ENCODE peak calls at places on chromosomes 1 and 21, in four cellular contexts. One of them, this sample, is unnamed.

GRCh38 chr1:231284441-231284840 is 43.4 kb downstream of the GNPAT start:
- DNase-seq in HCT116: no peak
- DNase-seq in HepG2: no peak
- DNase-seq in K562: no peak
- DNase-seq in this sample: no peak

GRCh38 chr1:98005326-98006010 is 84.6 kb upstream of the DPYD start:
- DNase-seq in HCT116: no peak
- DNase-seq in HepG2: no peak
- DNase-seq in K562: no peak
- DNase-seq in this sample: no peak

GRCh38 chr1:86155061-86155806 is 1.3 kb downstream of the COL24A1 start:
- DNase-seq in HCT116: no peak
- DNase-seq in HepG2: no peak
- DNase-seq in K562: peak; percentile 3
- DNase-seq in this sample: peak; percentile 68

GRCh38 chr1:163094589-163094988 is 25.4 kb downstream of the RGS4 start:
- DNase-seq in HCT116: no peak
- DNase-seq in HepG2: no peak
- DNase-seq in K562: no peak
- DNase-seq in this sample: no peak

GRCh38 chr1:199116488-199116887 is 477.6 kb downstream of the PTPRC start:
- DNase-seq in HCT116: no peak
- DNase-seq in HepG2: no peak
- DNase-seq in K562: no peak
- DNase-seq in this sample: no peak

GRCh38 chr1:23650344-23650990 is 41.1 kb upstream of the RPL11 start:
- DNase-seq in HCT116: no peak
- DNase-seq in HepG2: no peak
- DNase-seq in K562: no peak
- DNase-seq in this sample: no peak

GRCh38 chr1:186482661-186483255 is 21.8 kb upstream of the PDC start:
- DNase-seq in HCT116: peak; percentile 59
- DNase-seq in HepG2: peak; percentile 47
- DNase-seq in K562: peak; percentile 56
- DNase-seq in this sample: no peak

GRCh38 chr21:20999567-21000169 is 1.5 kb downstream of the NCAM2 start:
- DNase-seq in HCT116: no peak
- DNase-seq in HepG2: peak; percentile 9
- DNase-seq in K562: peak; percentile 62
- DNase-seq in this sample: peak; percentile 70

GRCh38 chr1:59414406-59415133 is 117.7 kb downstream of the FGGY start:
- DNase-seq in HCT116: no peak
- DNase-seq in HepG2: no peak
- DNase-seq in K562: no peak
- DNase-seq in this sample: no peak

GRCh38 chr1:39103321-39104157 is 77.4 kb downstream of the NDUFS5 start:
- DNase-seq in HCT116: no peak
- DNase-seq in HepG2: no peak
- DNase-seq in K562: no peak
- DNase-seq in this sample: no peak

GRCh38 chr1:1630191-1630964 is 1.6 kb upstream of the MMP23B start:
- DNase-seq in HCT116: no peak
- DNase-seq in HepG2: no peak
- DNase-seq in K562: no peak
- DNase-seq in this sample: peak; percentile 89

GRCh38 chr1:240499012-240499411 is 112.9 kb downstream of the GREM2 start:
- DNase-seq in HCT116: no peak
- DNase-seq in HepG2: no peak
- DNase-seq in K562: peak; percentile 35
- DNase-seq in this sample: no peak

GRCh38 chr1:212454741-212455140 is 22.0 kb downstream of the NENF start:
- DNase-seq in HCT116: no peak
- DNase-seq in HepG2: no peak
- DNase-seq in K562: no peak
- DNase-seq in this sample: no peak

GRCh38 chr1:212453156-212453857 is 20.6 kb downstream of the NENF start:
- DNase-seq in HCT116: no peak
- DNase-seq in HepG2: no peak
- DNase-seq in K562: no peak
- DNase-seq in this sample: no peak

GRCh38 chr1:212451416-212452322 is 18.9 kb downstream of the NENF start:
- DNase-seq in HCT116: no peak
- DNase-seq in HepG2: no peak
- DNase-seq in K562: no peak
- DNase-seq in this sample: no peak

GRCh38 chr1:212450331-212450881 is 17.7 kb downstream of the NENF start:
- DNase-seq in HCT116: no peak
- DNase-seq in HepG2: no peak
- DNase-seq in K562: no peak
- DNase-seq in this sample: no peak

DNA sequence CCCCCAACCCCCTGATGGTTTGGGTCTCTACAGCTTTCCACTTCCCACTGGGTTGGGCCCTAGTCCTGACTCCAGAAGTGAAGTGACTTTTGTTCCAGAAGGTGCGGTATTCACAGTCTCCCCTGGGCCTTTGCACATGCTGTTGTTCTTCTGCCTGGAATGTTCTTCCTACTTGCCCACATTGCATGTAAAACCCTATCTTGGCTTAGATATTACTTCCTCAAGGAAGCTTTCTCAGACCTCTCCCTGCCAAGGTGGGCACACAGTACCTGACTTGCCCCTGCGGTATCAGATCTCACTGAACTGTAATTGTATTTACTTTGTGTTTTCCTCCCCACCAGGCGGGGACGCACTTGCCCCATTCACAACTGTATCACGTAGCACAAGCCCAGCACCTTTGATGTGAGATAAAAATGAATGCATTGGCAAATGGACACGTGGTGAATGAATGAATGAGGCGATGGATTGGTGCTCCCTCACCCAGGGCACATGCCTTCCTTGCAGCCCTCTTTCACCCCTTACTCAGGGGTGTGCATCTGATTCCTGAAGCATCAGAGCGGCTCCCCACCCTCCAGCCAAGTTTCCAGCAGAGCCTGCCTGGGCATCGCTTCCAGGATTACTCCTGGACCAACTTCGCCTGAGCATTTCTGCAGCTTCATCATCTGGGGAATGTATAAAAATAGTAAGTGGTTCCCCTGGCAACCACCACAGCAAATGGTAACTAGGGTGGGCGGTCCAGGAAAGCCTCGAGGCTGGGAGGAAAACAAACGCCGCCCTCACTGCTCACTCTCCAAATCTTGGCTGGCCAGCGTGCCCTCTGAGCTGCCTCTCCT is 19.8 kb downstream of the NENF start:
- DNase-seq in HCT116: no peak
- DNase-seq in HepG2: no peak
- DNase-seq in K562: no peak
- DNase-seq in this sample: no peak
- TF ChIP-seq FOSL1 in HCT116: no peak
- TF ChIP-seq FOSL1 in HepG2: no peak
- TF ChIP-seq FOSL1 in K562: no peak
- TF ChIP-seq FOSL1 in this sample: no peak

DNA sequence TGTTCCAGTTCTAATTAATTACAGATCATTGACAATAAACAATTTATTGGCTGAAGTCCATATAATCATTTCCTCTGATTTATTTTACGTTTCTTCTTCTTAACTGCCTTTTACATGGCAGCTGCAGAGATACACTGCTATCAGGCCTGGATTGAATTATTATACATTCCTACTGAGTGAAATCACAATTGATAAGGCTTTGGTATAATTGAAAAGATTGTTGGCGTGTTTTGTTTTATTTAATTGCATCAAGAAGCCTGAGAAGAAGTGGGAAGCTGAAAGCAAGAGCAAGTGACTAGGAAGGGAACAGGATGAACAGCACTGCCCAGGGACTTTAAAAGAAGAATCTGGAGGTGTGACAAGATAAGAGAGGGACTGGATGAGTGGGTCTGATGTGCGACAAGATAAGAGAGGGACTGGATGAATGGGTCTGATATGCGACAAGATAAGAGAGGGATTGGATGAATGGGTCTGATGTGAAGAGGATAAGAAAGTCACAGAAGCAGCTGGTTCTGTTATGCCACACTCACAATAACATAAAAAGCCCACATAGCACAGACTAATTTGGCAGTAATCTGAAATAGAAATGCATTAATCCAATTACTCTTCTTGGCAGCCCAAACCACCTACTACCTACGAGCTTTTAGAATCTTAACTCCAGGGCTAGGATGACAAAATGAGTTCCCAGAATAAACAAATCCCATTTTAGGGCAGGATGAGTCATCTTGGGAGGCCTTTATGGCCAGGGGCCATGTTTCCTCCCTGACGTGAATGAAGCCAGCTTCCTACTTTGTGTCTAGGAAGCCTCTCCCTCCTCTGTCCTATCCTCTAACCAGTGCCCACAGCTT is 129.7 kb downstream of the DUSP10 start:
- DNase-seq in HCT116: peak; percentile 15
- DNase-seq in HepG2: no peak
- DNase-seq in K562: peak; percentile 19
- DNase-seq in this sample: no peak
- TF ChIP-seq FOSL1 in HCT116: peak; percentile 56
- TF ChIP-seq FOSL1 in HepG2: no peak
- TF ChIP-seq FOSL1 in K562: peak; percentile 98
- TF ChIP-seq FOSL1 in this sample: no peak

GRCh38 chr1:181151378-181152326 is 63.2 kb downstream of the IER5 start:
- DNase-seq in HCT116: no peak
- DNase-seq in HepG2: no peak
- DNase-seq in K562: no peak
- DNase-seq in this sample: no peak
- TF ChIP-seq FOSL1 in HCT116: no peak
- TF ChIP-seq FOSL1 in HepG2: no peak
- TF ChIP-seq FOSL1 in K562: peak; percentile 92
- TF ChIP-seq FOSL1 in this sample: no peak

DNA sequence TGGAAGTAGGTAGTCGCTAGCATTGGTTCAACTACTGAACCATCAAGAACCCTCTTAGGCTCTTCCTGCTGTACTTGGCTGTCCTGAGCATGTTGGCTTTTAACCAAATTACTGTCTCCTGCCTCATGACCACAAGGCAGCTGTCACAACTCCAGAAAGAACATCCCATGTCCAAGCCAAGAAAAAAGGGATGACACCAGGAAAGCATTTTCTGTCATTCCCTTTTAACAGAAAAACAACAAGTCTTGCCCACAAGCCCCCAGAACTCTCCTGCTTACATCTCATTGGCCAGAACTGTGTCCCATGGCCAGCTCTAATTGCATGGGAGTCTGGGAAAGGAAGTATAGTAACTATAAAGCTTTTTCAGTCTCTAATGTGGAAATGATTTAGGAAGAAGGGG is 2.4 kb upstream of the RNU5D-1 start:
- DNase-seq in HCT116: no peak
- DNase-seq in HepG2: no peak
- DNase-seq in K562: no peak
- DNase-seq in this sample: no peak
- TF ChIP-seq FOSL1 in HCT116: no peak
- TF ChIP-seq FOSL1 in HepG2: no peak
- TF ChIP-seq FOSL1 in K562: no peak
- TF ChIP-seq FOSL1 in this sample: no peak

GRCh38 chr21:44875341-44875740 is 1.9 kb upstream of the PTTG1IP start:
- DNase-seq in HCT116: no peak
- DNase-seq in HepG2: no peak
- DNase-seq in K562: no peak
- DNase-seq in this sample: no peak

GRCh38 chr21:44873356-44874239 is at the start of gene PTTG1IP:
- DNase-seq in HCT116: peak; percentile 86
- DNase-seq in HepG2: peak; percentile 93
- DNase-seq in K562: peak; percentile 100
- DNase-seq in this sample: peak; percentile 98

GRCh38 chr21:44872568-44873355 is 728 bp downstream of the PTTG1IP start:
- DNase-seq in HCT116: no peak
- DNase-seq in HepG2: no peak
- DNase-seq in K562: peak; percentile 51
- DNase-seq in this sample: no peak

GRCh38 chr21:44874240-44874496 is 678 bp upstream of the PTTG1IP start:
- DNase-seq in HCT116: no peak
- DNase-seq in HepG2: no peak
- DNase-seq in K562: no peak
- DNase-seq in this sample: no peak

DNA sequence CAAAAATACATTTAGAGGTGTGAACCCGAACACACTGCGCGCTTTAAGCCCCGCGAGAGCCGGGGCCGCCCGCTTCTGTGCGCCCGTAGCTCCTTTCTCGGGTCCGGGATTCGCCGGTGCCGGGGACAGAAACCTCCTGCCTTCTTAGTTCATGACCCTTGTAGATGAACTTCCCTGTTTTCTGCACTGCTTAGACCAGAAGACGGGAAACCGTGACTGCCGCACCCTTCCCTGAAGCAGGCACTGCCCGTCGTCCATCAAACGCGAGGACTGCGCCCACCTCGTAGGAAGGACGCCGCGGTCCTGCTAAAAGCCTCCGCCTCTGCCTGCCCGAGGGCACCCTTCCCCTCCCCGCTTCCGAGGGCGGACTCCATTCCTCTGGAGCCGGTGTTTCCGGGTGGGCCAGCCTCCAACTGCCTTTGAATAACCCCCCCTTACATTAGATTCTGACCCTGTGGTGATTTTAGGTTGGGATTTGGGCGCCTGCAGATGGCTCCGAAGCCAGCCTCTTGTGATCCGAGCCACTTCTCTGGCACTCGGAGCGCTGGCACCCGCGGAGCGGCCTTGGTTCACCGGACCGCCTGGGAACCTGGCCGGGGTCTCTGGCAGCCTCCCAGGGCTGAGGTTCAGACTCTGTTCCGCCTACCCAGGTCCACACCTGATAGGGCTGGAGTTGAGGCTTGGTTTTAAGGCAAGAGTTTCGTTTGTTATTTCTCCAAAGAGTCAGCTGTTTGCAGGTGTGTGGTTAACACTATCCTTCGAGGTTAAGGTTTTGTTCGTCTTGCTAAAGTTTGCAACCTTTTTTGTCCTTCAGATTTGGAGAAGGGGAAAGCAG is 1.2 kb upstream of the PTTG1IP start:
- DNase-seq in HCT116: no peak
- DNase-seq in HepG2: no peak
- DNase-seq in K562: no peak
- DNase-seq in this sample: peak; percentile 73
- TF ChIP-seq FOSL1 in HCT116: no peak
- TF ChIP-seq FOSL1 in HepG2: no peak
- TF ChIP-seq FOSL1 in K562: no peak
- TF ChIP-seq FOSL1 in this sample: no peak

This sample was measured in H1.